ENCODE peak calls at places on chromosomes 2 and 18, in seven cellular contexts. T, A, Y, E, V, U and X are unnamed samples.

GRCh38 chr2:76953733-76954347 is 568.3 kb downstream of the LRRTM4 start:
- DNase-seq in A (peak), Y (no peak), U (peak), T (no peak), E (no peak), V (peak), X (no peak)

GRCh38 chr2:113910110-113910717 is 20.3 kb downstream of the ACTR3 start:
- DNase-seq in E (no peak), A (no peak), V (no peak), U (no peak), T (no peak), Y (no peak), X (no peak)

GRCh38 chr2:237731663-237732062 is 66.9 kb upstream of the RBM44 start:
- DNase-seq in E (no peak), A (no peak), V (no peak), T (no peak), U (no peak), Y (no peak), X (no peak)

GRCh38 chr2:222938327-222938726 is 77.5 kb downstream of the ACSL3 start:
- DNase-seq in A (no peak), E (no peak), Y (no peak), T (no peak), U (no peak), V (no peak), X (no peak)

GRCh38 chr2:202149155-202149762 is 76.2 kb downstream of the KIAA2012 start:
- DNase-seq in Y (peak), V (no peak), E (no peak), U (peak), T (no peak), A (no peak), X (no peak)

GRCh38 chr2:46508312-46508711 is 28.9 kb downstream of the TMEM247 start:
- DNase-seq in U (no peak), E (no peak), V (no peak), A (peak), T (no peak), Y (no peak), X (no peak)

GRCh38 chr2:144507441-144508161 is 12.3 kb downstream of the ZEB2 start:
- DNase-seq in T (no peak), V (no peak), U (no peak), E (no peak), Y (no peak), A (no peak), X (no peak)

GRCh38 chr2:16126141-16126968 is 186.0 kb downstream of the MYCN start:
- DNase-seq in T (no peak), Y (no peak), V (no peak), E (no peak), U (no peak), A (no peak), X (no peak)

GRCh38 chr18:48228301-48228715 is 180.9 kb downstream of the ZBTB7C start:
- DNase-seq in U (no peak), E (no peak), T (no peak), V (no peak), Y (peak), A (no peak), X (no peak)

GRCh38 chr2:26068602-26069298 is 34.9 kb downstream of the RAB10 start:
- DNase-seq in V (peak), T (no peak), E (no peak), Y (no peak), A (no peak), U (no peak), X (no peak)

GRCh38 chr2:240926516-240927389 is 20.6 kb downstream of the CROCC2 start:
- DNase-seq in A (peak), T (peak), V (no peak), E (no peak), Y (peak), U (no peak), X (peak)

GRCh38 chr2:53356291-53356905 is 411.2 kb upstream of the CHAC2 start:
- DNase-seq in U (no peak), A (no peak), T (no peak), Y (no peak), V (no peak), E (no peak), X (no peak)

GRCh38 chr18:3251249-3251962 is 3.8 kb downstream of the MYL12A start:
- DNase-seq in T (no peak), Y (no peak), E (no peak), U (no peak), A (no peak), V (no peak), X (no peak)

GRCh38 chr2:240140920-240141319 is 462 bp upstream of the OTOS start:
- DNase-seq in T (peak), V (no peak), A (no peak), Y (no peak), U (peak), E (no peak), X (no peak)

GRCh38 chr18:42929857-42930256 is 185.6 kb downstream of the RIT2 start:
- DNase-seq in U (no peak), V (no peak), A (no peak), E (no peak), Y (no peak), T (no peak), X (no peak)

GRCh38 chr2:231710751-231711676 is 2.7 kb downstream of the PTMA start:
- DNase-seq in Y (peak), A (peak), E (no peak), U (peak), T (no peak), V (peak), X (no peak)

GRCh38 chr18:57426187-57426586 is 9.0 kb upstream of the ONECUT2 start:
- DNase-seq in E (no peak), Y (no peak), T (no peak), A (no peak), V (no peak), U (no peak), X (no peak)

GRCh38 chr18:25827961-25828561 is 262.4 kb downstream of the SS18 start:
- DNase-seq in V (no peak), Y (no peak), E (no peak), A (no peak), U (no peak), T (no peak), X (no peak)

GRCh38 chr18:35619468-35619867 is 37.9 kb downstream of the GALNT1 start:
- DNase-seq in A (no peak), Y (no peak), V (no peak), T (no peak), U (no peak), E (no peak), X (no peak)

GRCh38 chr18:21191596-21192307 is 50.3 kb upstream of the GREB1L start:
- DNase-seq in T (peak), Y (peak), V (no peak), U (peak), A (peak), E (no peak), X (no peak)

GRCh38 chr2:191748528-191749180 is 70.7 kb downstream of the NABP1 start:
- DNase-seq in A (no peak), V (no peak), E (no peak), T (no peak), U (no peak), Y (no peak), X (no peak)

GRCh38 chr2:201854221-201854801 is 48.0 kb downstream of the CDK15 start:
- DNase-seq in V (no peak), U (no peak), T (no peak), A (no peak), Y (no peak), E (no peak), X (no peak)

GRCh38 chr2:429142-429541 is 141.3 kb upstream of the ALKAL2 start:
- DNase-seq in V (no peak), E (no peak), A (peak), T (no peak), Y (no peak), U (no peak), X (no peak)

GRCh38 chr2:214481204-214481603 is 70.3 kb downstream of the VWC2L start:
- DNase-seq in T (no peak), E (no peak), Y (no peak), V (no peak), A (no peak), U (peak), X (no peak)

GRCh38 chr2:71226391-71226964 is 425 bp downstream of the PAIP2B start:
- DNase-seq in A (peak), V (peak), T (peak), E (no peak), U (peak), Y (peak), X (no peak)

GRCh38 chr2:41241325-41242000 is 789.6 kb upstream of the SLC8A1 start:
- DNase-seq in E (no peak), A (no peak), U (no peak), V (no peak), Y (no peak), T (no peak), X (no peak)

DNA sequence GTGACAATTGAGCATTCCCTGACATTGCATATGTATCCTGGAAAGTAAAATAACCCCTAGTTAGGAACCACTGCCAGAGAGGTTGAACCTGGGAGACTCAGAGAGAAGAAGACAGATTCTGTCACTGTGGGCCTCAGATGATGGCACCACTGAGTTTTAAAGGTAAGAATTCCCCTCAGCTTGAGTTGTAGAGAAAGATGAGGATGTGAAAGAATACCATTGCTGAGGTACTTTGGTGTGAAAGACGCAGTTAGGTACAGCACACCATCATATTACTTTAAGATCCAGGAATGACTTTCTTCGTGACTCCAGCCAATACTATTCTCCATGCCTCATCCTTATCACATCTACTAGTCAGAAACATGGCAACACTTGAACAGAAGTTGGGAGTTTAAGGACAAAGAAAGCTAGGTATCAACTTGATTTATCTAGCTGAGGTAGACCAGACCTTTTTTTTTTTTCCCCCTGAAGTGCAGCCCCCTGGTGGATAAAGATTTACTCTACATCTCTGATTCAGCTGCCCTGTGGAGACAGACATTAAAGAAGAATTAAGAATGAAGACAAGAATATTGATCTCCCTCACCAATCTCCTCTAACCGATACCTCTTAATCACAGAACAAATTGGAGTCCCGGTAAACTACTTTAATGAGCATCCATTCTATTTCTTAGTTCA is 630.5 kb upstream of the FANCL start:
- DNase-seq in T (no peak), A (no peak), E (no peak), V (no peak), Y (no peak), U (peak), X (no peak)
- TF ChIP-seq CTCF in T (no peak), A (peak), E (no peak), V (peak), Y (no peak), U (peak), X (no peak)

GRCh38 chr2:232876071-232876977 is 6.3 kb downstream of the SNORC start:
- DNase-seq in T (peak), U (peak), Y (no peak), E (no peak), A (peak), V (peak), X (no peak)
- TF ChIP-seq CTCF in T (no peak), U (peak), Y (no peak), E (no peak), A (peak), V (no peak), X (no peak)

GRCh38 chr18:67467188-67467587 is 49.3 kb downstream of the DSEL start:
- DNase-seq in Y (no peak), T (no peak), A (no peak), E (no peak), V (no peak), U (peak), X (no peak)

GRCh38 chr18:67468038-67468437 is 48.5 kb downstream of the DSEL start:
- DNase-seq in Y (no peak), E (no peak), V (peak), T (no peak), U (no peak), A (no peak), X (no peak)

GRCh38 chr18:67464499-67464898 is 52.0 kb downstream of the DSEL start:
- DNase-seq in E (no peak), Y (no peak), V (no peak), U (no peak), T (no peak), A (no peak), X (no peak)

DNA sequence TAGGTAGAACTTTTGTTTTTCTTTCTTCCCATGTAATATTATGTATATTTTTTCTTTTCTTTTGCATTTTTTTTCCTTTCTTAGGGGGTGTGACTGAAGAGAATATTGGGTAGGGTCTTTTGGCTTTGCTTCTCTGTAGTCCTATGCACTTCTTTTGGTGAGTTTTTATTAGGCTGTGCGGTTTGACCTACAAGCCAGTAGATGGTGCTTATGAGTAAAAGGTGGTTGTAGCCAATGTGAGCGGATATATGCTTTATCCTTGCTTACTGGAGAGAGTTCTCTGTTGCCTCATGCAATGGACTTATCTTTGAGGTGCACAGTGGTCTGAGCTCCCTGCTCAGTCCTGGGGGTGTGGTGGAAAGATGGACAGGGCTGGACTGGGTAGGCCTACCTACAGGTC is 52.7 kb downstream of the DSEL start:
- DNase-seq in E (no peak), T (no peak), Y (no peak), V (no peak), A (no peak), U (no peak), X (no peak)
- TF ChIP-seq CTCF in E (no peak), T (no peak), Y (no peak), V (no peak), A (no peak), U (peak), X (no peak)

GRCh38 chr2:108215794-108216211 is 24.0 kb upstream of the SULT1C3 start:
- DNase-seq in V (no peak), U (peak), Y (no peak), E (no peak), T (no peak), A (no peak), X (no peak)
- TF ChIP-seq CTCF in V (no peak), U (peak), Y (no peak), E (no peak), T (no peak), A (no peak), X (no peak)

GRCh38 chr2:177059313-177059712 is 153.3 kb upstream of the HNRNPA3 start:
- DNase-seq in V (no peak), Y (no peak), T (no peak), U (no peak), A (no peak), E (no peak), X (no peak)

GRCh38 chr2:177058747-177059146 is 153.8 kb upstream of the HNRNPA3 start:
- DNase-seq in Y (no peak), T (no peak), E (no peak), A (no peak), U (no peak), V (no peak), X (no peak)

GRCh38 chr2:177051278-177051677 is 161.3 kb upstream of the HNRNPA3 start:
- DNase-seq in E (no peak), V (no peak), U (no peak), A (no peak), Y (no peak), T (no peak), X (no peak)

DNA sequence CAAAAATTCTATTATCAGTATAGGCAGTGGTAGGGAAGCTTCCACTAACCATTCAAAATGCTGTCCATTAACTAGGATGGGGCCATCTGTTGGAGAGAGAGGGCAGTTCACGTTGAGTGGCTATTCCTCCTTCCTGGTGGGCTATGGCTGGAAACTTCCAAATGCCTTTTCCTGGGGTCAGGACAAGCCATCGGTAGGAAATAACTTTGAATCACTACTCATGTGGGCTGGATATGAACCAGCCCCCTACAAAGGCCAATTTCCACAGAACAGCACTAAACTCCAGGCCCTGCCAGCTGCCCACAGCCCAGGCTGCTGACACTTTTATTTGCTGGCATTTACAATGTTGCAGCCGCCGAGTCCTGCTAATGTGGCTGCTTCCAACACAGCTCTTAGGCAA is 156.1 kb upstream of the HNRNPA3 start:
- DNase-seq in T (no peak), V (no peak), U (peak), A (no peak), E (no peak), Y (peak), X (no peak)
- TF ChIP-seq CTCF in T (no peak), V (no peak), U (peak), A (no peak), E (no peak), Y (no peak), X (no peak)

GRCh38 chr2:158953454-158953853 is 15.0 kb upstream of the TANC1 start:
- DNase-seq in A (no peak), Y (peak), E (no peak), T (no peak), U (no peak), V (no peak), X (no peak)
- TF ChIP-seq CTCF in A (no peak), Y (no peak), E (no peak), T (no peak), U (no peak), V (no peak), X (no peak)